ENCODE peak calls at places on chromosome 6, in seven cellular contexts. J, W, A, Z, L, M and C are unnamed samples.

GRCh38 chr6:118783931-118784528 is 109.9 kb upstream of the ASF1A start:
- DNase-seq in M (no peak), J (no peak), A (no peak), W (no peak), Z (no peak), L (no peak), C (no peak)

GRCh38 chr6:158445426-158446085 is 114.3 kb upstream of the TMEM181 start:
- DNase-seq in M (no peak), A (no peak), W (no peak), Z (no peak), J (no peak), L (no peak), C (no peak)

GRCh38 chr6:45881705-45882435 is 133.8 kb downstream of the CLIC5 start:
- DNase-seq in L (no peak), M (no peak), A (no peak), J (no peak), Z (no peak), W (no peak), C (no peak)

GRCh38 chr6:161644521-161644920 is 370.7 kb upstream of the AGPAT4 start:
- DNase-seq in A (no peak), J (no peak), M (no peak), W (no peak), Z (no peak), L (no peak), C (no peak)

GRCh38 chr6:151442359-151442758 is 9.6 kb downstream of the RMND1 start:
- DNase-seq in A (no peak), J (no peak), L (no peak), W (no peak), M (no peak), Z (no peak), C (no peak)

GRCh38 chr6:105174512-105174911 is 5.3 kb downstream of the POPDC3 start:
- DNase-seq in W (no peak), Z (no peak), J (no peak), A (no peak), M (no peak), L (peak), C (no peak)

GRCh38 chr6:163324326-163324927 is 90.1 kb upstream of the QKI start:
- DNase-seq in Z (no peak), L (no peak), W (no peak), J (no peak), A (no peak), M (no peak), C (no peak)

GRCh38 chr6:162940426-162940825 is 212.7 kb downstream of the PACRG start:
- DNase-seq in Z (no peak), L (peak), A (no peak), J (peak), M (no peak), W (no peak), C (no peak)

GRCh38 chr6:134318396-134319281 is 727 bp upstream of the SGK1 start:
- DNase-seq in W (no peak), J (no peak), M (no peak), A (no peak), L (no peak), Z (no peak), C (no peak)

GRCh38 chr6:3715285-3715684 is 36.2 kb downstream of the PXDC1 start:
- DNase-seq in Z (no peak), L (no peak), A (no peak), J (no peak), W (no peak), M (no peak), C (no peak)

GRCh38 chr6:128841518-128841917 is 41.4 kb upstream of the LAMA2 start:
- DNase-seq in A (no peak), L (no peak), W (no peak), M (no peak), Z (no peak), J (no peak), C (no peak)

GRCh38 chr6:149566372-149567193 is at the start of gene GINM1:
- DNase-seq in L (no peak), W (peak), A (peak), J (peak), Z (no peak), M (peak), C (peak)

GRCh38 chr6:137653698-137654059 is 159.5 kb upstream of the OLIG3 start:
- DNase-seq in J (no peak), W (no peak), L (no peak), Z (no peak), A (no peak), M (no peak), C (no peak)

GRCh38 chr6:157209865-157210530 is 113.3 kb downstream of the TMEM242 start:
- DNase-seq in Z (no peak), A (no peak), L (no peak), W (no peak), M (no peak), J (no peak), C (no peak)

GRCh38 chr6:29816030-29816429 is 11.6 kb upstream of the HLA-G start:
- DNase-seq in L (no peak), Z (no peak), A (no peak), M (no peak), J (no peak), W (no peak), C (no peak)

GRCh38 chr6:3698021-3698420 is 53.5 kb downstream of the PXDC1 start:
- DNase-seq in J (no peak), W (no peak), A (no peak), L (no peak), M (no peak), Z (no peak), C (no peak)

GRCh38 chr6:85449818-85450577 is at the start of gene NT5E:
- DNase-seq in J (peak), Z (peak), M (no peak), L (no peak), A (peak), W (peak), C (peak)

GRCh38 chr6:137830562-137830961 is 36.5 kb upstream of the TNFAIP3 start:
- DNase-seq in Z (no peak), L (no peak), M (no peak), A (no peak), J (no peak), W (no peak), C (no peak)

GRCh38 chr6:51292659-51293058 is 474.0 kb downstream of the TFAP2B start:
- DNase-seq in A (no peak), Z (no peak), M (no peak), L (no peak), W (no peak), J (no peak), C (no peak)

GRCh38 chr6:11431455-11431937 is 106.1 kb upstream of the TMEM170B start:
- DNase-seq in L (no peak), M (no peak), J (no peak), A (no peak), Z (no peak), W (no peak), C (no peak)

GRCh38 chr6:140623498-140623897 is 1249.0 kb upstream of the CITED2 start:
- DNase-seq in Z (peak), L (peak), M (no peak), A (no peak), J (no peak), W (no peak), C (no peak)

GRCh38 chr6:125790403-125791150 is at the start of gene NCOA7:
- DNase-seq in M (peak), Z (no peak), A (peak), L (no peak), J (peak), W (peak), C (peak)

GRCh38 chr6:95094751-95095150 is 482.6 kb upstream of the MANEA start:
- DNase-seq in A (no peak), Z (no peak), W (no peak), L (peak), M (no peak), J (no peak), C (no peak)

GRCh38 chr6:108115598-108116058 is 41.1 kb upstream of the OSTM1 start:
- DNase-seq in M (peak), J (peak), W (no peak), L (no peak), Z (no peak), A (peak), C (peak)

GRCh38 chr6:49550413-49551125 is at the start of gene C6orf141:
- DNase-seq in Z (no peak), J (peak), A (peak), L (no peak), W (no peak), M (no peak), C (no peak)

GRCh38 chr6:7132398-7132797 is 24.6 kb downstream of the RREB1 start:
- DNase-seq in L (no peak), A (no peak), M (no peak), J (no peak), Z (no peak), W (no peak), C (no peak)

GRCh38 chr6:121614115-121614514 is 178.7 kb downstream of the GJA1 start:
- DNase-seq in Z (no peak), L (no peak), A (no peak), J (no peak), W (no peak), M (no peak), C (no peak)

GRCh38 chr6:9532621-9533557 is 882.0 kb downstream of the TFAP2A start:
- DNase-seq in Z (no peak), W (no peak), M (no peak), A (no peak), L (no peak), J (no peak), C (no peak)

GRCh38 chr6:397056-397455 is 5.5 kb downstream of the IRF4 start:
- DNase-seq in L (no peak), M (no peak), J (no peak), W (no peak), A (no peak), Z (no peak), C (no peak)

GRCh38 chr6:146985111-146985510 is 219.1 kb upstream of the STXBP5 start:
- DNase-seq in L (no peak), J (no peak), A (no peak), Z (no peak), M (no peak), W (no peak), C (no peak)

GRCh38 chr6:117605169-117605826 is 3.0 kb upstream of the GOPC start:
- DNase-seq in J (no peak), W (peak), Z (peak), M (peak), A (peak), L (peak), C (peak)

GRCh38 chr6:49713346-49713745 is at the start of gene CRISP2:
- DNase-seq in A (no peak), Z (no peak), W (no peak), L (no peak), J (no peak), M (no peak), C (no peak)

GRCh38 chr6:31362751-31363150 is 5.8 kb upstream of the HLA-B start:
- DNase-seq in Z (no peak), M (no peak), J (no peak), A (no peak), L (no peak), W (no peak), C (no peak)

GRCh38 chr6:17965397-17965796 is 22.0 kb downstream of the KIF13A start:
- DNase-seq in M (no peak), L (no peak), J (no peak), W (no peak), A (no peak), Z (no peak), C (no peak)

GRCh38 chr6:43579171-43579570 is 3.2 kb downstream of the POLH start:
- DNase-seq in M (no peak), L (no peak), Z (no peak), A (no peak), J (no peak), W (no peak), C (no peak)